ENCODE peak calls at places on chromosomes 11 and 22, in seven cellular contexts. C is GM04504, S is substantia nigra, R is IMR-90, M is astrocyte of the cerebellum, K is SK-N-DZ, A is AG09309. V is an unnamed sample.

GRCh38 chr22:41177040-41177625 is 28.0 kb upstream of the L3MBTL2 start:
- DNase-seq in C (no peak), S (no peak), R (no peak), M (no peak), K (no peak), A (no peak), V (no peak)

GRCh38 chr11:107962181-107962580 is 33.9 kb downstream of the RAB39A start:
- DNase-seq in C (no peak), S (no peak), R (no peak), M (no peak), K (no peak), A (no peak), V (no peak)

GRCh38 chr11:124793466-124794278 is 6.5 kb downstream of the MSANTD2 start:
- DNase-seq in C (no peak), S (no peak), R (peak), M (peak), K (peak), A (no peak), V (no peak)

GRCh38 chr22:45866398-45867117 is 110.4 kb downstream of the WNT7B start:
- DNase-seq in C (no peak), S (no peak), R (no peak), M (no peak), K (no peak), A (no peak), V (no peak)

GRCh38 chr22:49317369-49317768 is 510.3 kb downstream of the BRD1 start:
- DNase-seq in C (no peak), S (no peak), R (no peak), M (no peak), K (no peak), A (no peak), V (no peak)

GRCh38 chr11:85945296-85945695 is 90.1 kb downstream of the CCDC83 start:
- DNase-seq in C (no peak), S (no peak), R (no peak), M (no peak), K (no peak), A (no peak), V (no peak)

GRCh38 chr22:35174398-35174797 is 82.9 kb upstream of the HMGXB4 start:
- DNase-seq in C (no peak), S (no peak), R (no peak), M (no peak), K (peak), A (no peak), V (no peak)

GRCh38 chr22:21055880-21056319 is 10.2 kb downstream of the LRRC74B start:
- DNase-seq in C (no peak), S (no peak), R (no peak), M (no peak), K (no peak), A (no peak), V (no peak)

GRCh38 chr11:116114198-116114651 is 610.0 kb upstream of the CADM1 start:
- DNase-seq in C (no peak), S (peak), R (no peak), M (no peak), K (no peak), A (no peak), V (no peak)

GRCh38 chr11:62295504-62295903 is 3.4 kb downstream of the SCGB1D4 start:
- DNase-seq in C (no peak), S (no peak), R (peak), M (peak), K (no peak), A (no peak), V (peak)

GRCh38 chr22:45181240-45181639 is 17.5 kb downstream of the NUP50 start:
- DNase-seq in C (no peak), S (no peak), R (no peak), M (no peak), K (no peak), A (no peak), V (no peak)

GRCh38 chr22:49274754-49275380 is 552.8 kb downstream of the BRD1 start:
- DNase-seq in C (no peak), S (no peak), R (no peak), M (no peak), K (no peak), A (no peak), V (no peak)

GRCh38 chr11:111526501-111526900 is 11.9 kb downstream of the HOATZ start:
- DNase-seq in C (no peak), S (no peak), R (peak), M (no peak), K (no peak), A (no peak), V (no peak)

GRCh38 chr11:1863352-1864215 is 10.7 kb downstream of the LSP1 start:
- DNase-seq in C (peak), S (peak), R (peak), M (peak), K (no peak), A (peak), V (peak)

GRCh38 chr11:46260161-46260560 is 17.3 kb upstream of the CREB3L1 start:
- DNase-seq in C (no peak), S (no peak), R (no peak), M (no peak), K (no peak), A (no peak), V (no peak)

GRCh38 chr11:76690736-76691135 is 20.2 kb upstream of the LRRC32 start:
- DNase-seq in C (peak), S (no peak), R (peak), M (no peak), K (no peak), A (peak), V (no peak)

V was measured in retinal pigment epithelial cell.